ENCODE peak calls at places on chromosome 14, in ten cellular contexts. I is sigmoid colon, U is stomach, B is transverse colon, K is suprapubic skin, X is HCT116, P is HepG2, V is H1, Z is K562, C is GM12891. G is an unnamed sample.

GRCh38 chr14:35384386-35385041 is 20.0 kb downstream of the NFKBIA start:
- DNase-seq in I (peak), Z (no peak), V (no peak), P (peak), K (no peak), U (no peak), X (no peak), C (no peak), B (peak), G (no peak)

GRCh38 chr14:32366995-32367394 is 37.9 kb downstream of the AKAP6 start:
- DNase-seq in B (no peak), I (no peak), U (no peak), X (no peak), V (no peak), K (no peak), P (no peak), C (no peak), Z (no peak), G (no peak)

GRCh38 chr14:35378638-35379568 is 25.6 kb downstream of the NFKBIA start:
- DNase-seq in B (peak), C (no peak), I (no peak), U (no peak), V (no peak), K (no peak), X (no peak), Z (no peak), P (no peak), G (no peak)

GRCh38 chr14:94129111-94129757 is at the start of gene IFI27L2:
- DNase-seq in I (peak), V (peak), X (peak), Z (peak), P (peak), C (peak), B (peak), U (peak), K (peak), G (peak)

GRCh38 chr14:90426663-90427062 is 29.8 kb downstream of the CALM1 start:
- DNase-seq in K (no peak), P (no peak), V (no peak), I (peak), C (no peak), Z (no peak), U (peak), X (no peak), B (peak), G (no peak)

GRCh38 chr14:21867541-21867940 is 193.9 kb upstream of the OR4E1 start:
- DNase-seq in V (no peak), C (no peak), U (no peak), B (no peak), Z (no peak), K (no peak), X (no peak), P (no peak), I (no peak), G (no peak)

GRCh38 chr14:54348001-54348611 is 48.7 kb upstream of the CDKN3 start:
- DNase-seq in K (no peak), C (peak), U (no peak), I (no peak), V (no peak), X (peak), Z (peak), P (peak), B (no peak), G (peak)

GRCh38 chr14:33414041-33414440 is 475.4 kb downstream of the NPAS3 start:
- DNase-seq in V (no peak), B (no peak), Z (peak), I (no peak), X (no peak), K (no peak), P (no peak), C (no peak), U (no peak), G (no peak)

GRCh38 chr14:95495538-95496025 is 20.9 kb downstream of the SYNE3 start:
- DNase-seq in I (no peak), V (no peak), Z (no peak), P (no peak), U (no peak), X (no peak), B (peak), K (no peak), C (peak), G (peak)

GRCh38 chr14:87430810-87431209 is 562.2 kb downstream of the GALC start:
- DNase-seq in X (no peak), K (no peak), U (no peak), I (no peak), V (no peak), Z (no peak), B (no peak), P (peak), C (no peak), G (no peak)

GRCh38 chr14:93997082-93997481 is at the start of gene CCDC197:
- DNase-seq in V (no peak), C (no peak), P (no peak), K (no peak), I (no peak), B (no peak), X (no peak), U (no peak), Z (no peak), G (no peak)

GRCh38 chr14:101781240-101782061 is 19.9 kb downstream of the PPP2R5C start:
- DNase-seq in B (no peak), Z (no peak), I (no peak), U (no peak), C (peak), V (no peak), P (no peak), K (no peak), X (no peak), G (peak)

GRCh38 chr14:52279405-52279804 is 11.9 kb downstream of the PTGDR start:
- DNase-seq in I (no peak), V (no peak), U (no peak), X (no peak), K (no peak), B (no peak), Z (no peak), P (no peak), C (no peak), G (no peak)

GRCh38 chr14:80356413-80356812 is 145.1 kb upstream of the DIO2 start:
- DNase-seq in B (no peak), U (no peak), K (no peak), Z (no peak), P (peak), V (no peak), C (no peak), X (no peak), I (no peak), G (no peak)

GRCh38 chr14:24438198-24439095 is 4.1 kb downstream of the SDR39U1 start:
- DNase-seq in Z (no peak), I (no peak), P (no peak), U (no peak), X (no peak), V (no peak), C (no peak), K (no peak), B (no peak), G (no peak)

GRCh38 chr14:52268191-52269061 is 928 bp downstream of the PTGDR start:
- DNase-seq in C (no peak), U (no peak), Z (no peak), B (no peak), X (no peak), V (no peak), K (no peak), P (no peak), I (no peak), G (no peak)

GRCh38 chr14:51119411-51120051 is 24.6 kb upstream of the TRIM9 start:
- DNase-seq in Z (no peak), B (no peak), X (no peak), P (no peak), V (no peak), I (no peak), C (no peak), U (no peak), K (no peak), G (no peak)

GRCh38 chr14:32252030-32252670 is 49.1 kb upstream of the RNU6-8 start:
- DNase-seq in Z (peak), B (peak), C (peak), U (peak), I (peak), K (no peak), X (peak), P (peak), V (no peak), G (peak)

GRCh38 chr14:97185186-97185585 is 388.0 kb downstream of the VRK1 start:
- DNase-seq in C (no peak), U (no peak), B (no peak), Z (no peak), X (no peak), P (no peak), I (no peak), K (no peak), V (no peak), G (no peak)

GRCh38 chr14:72128629-72129028 is 196.4 kb downstream of the RGS6 start:
- DNase-seq in B (no peak), U (no peak), Z (no peak), X (no peak), K (no peak), I (no peak), P (no peak), C (no peak), V (no peak), G (no peak)

DNA sequence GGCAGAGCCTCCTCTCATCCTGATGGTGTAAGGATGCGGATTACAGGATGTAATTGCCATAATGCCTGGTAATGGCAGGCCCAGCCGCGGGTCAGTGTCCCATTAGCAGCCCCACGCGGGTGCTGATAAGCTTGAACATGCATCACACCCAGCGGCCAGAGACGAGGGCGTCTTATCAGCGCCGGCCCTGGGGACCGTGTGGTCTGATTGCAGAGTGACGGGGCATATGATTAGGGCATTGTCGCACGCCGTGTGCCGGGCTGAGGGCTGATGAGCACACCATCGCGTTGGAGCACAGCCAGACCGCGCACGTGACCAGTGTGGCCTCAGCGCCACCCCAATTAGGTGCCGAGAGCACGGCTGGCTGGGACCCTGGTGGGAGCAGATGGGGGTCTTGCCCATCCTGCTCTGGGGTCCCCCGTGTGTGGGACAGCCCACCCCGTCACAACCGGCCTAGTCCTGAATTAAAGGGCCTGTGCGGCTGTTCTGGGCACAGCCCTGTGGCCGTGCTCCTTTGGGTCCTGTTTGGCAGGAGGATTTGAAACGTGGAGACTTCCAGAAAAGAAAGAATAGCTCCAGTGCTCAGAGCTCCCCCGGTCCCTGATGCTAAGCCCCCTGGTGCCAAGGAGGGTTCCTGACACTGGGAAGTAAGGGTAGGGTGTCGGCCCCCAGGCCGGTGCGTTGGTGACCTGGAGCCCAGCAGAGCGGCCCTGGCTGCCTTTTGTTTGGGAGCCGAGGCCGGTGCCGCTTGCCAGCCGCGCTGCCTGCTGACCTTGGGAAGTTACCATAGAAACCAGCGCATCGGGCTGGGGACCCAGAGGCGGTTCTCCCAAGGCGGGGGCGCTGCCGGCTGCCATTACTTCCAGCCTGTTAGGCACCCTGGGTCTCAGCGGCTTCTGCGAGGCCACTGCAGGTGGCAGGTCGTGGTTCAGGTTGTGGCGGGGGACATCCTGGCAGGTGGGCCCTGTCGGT is 20.7 kb downstream of the KIF26A start:
- DNase-seq in I (no peak), U (peak), X (no peak), B (no peak), Z (peak), P (no peak), V (no peak), K (no peak), C (no peak), G (no peak)
- TF ChIP-seq POLR2AphosphoS5 in I (no peak), U (no peak), X (no peak), B (no peak), Z (peak), P (no peak), V (no peak), K (no peak), C (no peak), G (no peak)

DNA sequence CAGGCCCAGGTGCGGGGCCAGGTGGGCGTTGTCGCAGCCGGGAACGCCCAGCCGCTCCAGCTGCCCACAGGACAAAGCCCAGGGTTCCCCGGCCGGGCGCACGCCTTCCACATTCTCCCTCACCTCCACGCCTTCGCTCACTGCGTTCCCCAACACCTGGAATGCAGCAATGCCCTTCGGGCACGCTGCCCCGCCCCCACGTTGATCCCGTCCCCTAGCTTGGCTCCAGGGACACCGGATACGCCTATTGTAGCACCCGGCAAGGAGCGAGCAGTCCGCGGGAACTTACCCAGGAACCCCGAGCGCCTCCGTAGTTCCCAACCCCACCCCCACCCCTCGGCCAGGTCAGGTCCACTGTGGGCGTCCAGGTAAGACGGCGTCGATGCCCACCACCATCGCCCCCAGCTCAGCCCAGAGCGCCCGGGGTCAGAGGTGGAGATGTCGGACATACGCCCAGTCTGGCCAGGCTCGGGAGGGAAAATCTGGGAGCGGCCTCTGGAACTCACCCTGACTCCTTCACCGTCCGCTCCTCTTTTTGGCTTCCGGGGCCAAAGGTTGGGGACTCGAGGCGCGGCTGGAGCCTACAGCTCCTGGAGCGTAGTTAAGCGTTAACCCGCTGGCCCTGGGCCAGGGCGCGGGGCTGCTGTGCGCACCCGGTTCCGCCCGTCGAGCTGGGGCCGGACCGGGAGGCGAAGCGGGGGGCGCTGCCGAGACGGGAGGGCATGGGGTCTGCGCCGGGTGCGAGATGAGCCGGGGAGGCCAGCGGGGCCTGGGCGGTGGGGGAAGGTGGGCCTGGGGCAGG is 600 bp upstream of the CEP170B start:
- DNase-seq in C (no peak), V (peak), U (peak), X (peak), I (peak), P (peak), Z (no peak), K (no peak), B (peak), G (peak)
- TF ChIP-seq POLR2A in C (no peak), V (no peak), U (no peak), X (peak), I (no peak), P (peak), Z (no peak), K (no peak), B (peak), G (no peak)

GRCh38 chr14:30698463-30698862 is 76.3 kb downstream of the SCFD1 start:
- DNase-seq in V (no peak), K (no peak), B (no peak), P (no peak), C (no peak), X (no peak), U (no peak), I (no peak), Z (no peak), G (no peak)
- TF ChIP-seq POLR2AphosphoS5 in V (no peak), K (no peak), B (no peak), P (no peak), C (no peak), X (no peak), U (no peak), I (no peak), Z (no peak), G (no peak)

GRCh38 chr14:102979406-102979805 is 56.9 kb downstream of the AMN start:
- DNase-seq in P (no peak), Z (no peak), V (no peak), B (no peak), K (no peak), I (no peak), U (no peak), X (no peak), C (no peak), G (no peak)
- TF ChIP-seq POLR2A in P (no peak), Z (no peak), V (no peak), B (no peak), K (no peak), I (no peak), U (no peak), X (no peak), C (no peak), G (no peak)

GRCh38 chr14:61749264-61749663 is 13.0 kb upstream of the SNAPC1 start:
- DNase-seq in K (no peak), U (no peak), Z (peak), V (no peak), C (no peak), P (no peak), X (no peak), B (no peak), I (no peak), G (no peak)

GRCh38 chr14:61751475-61751989 is 10.7 kb upstream of the SNAPC1 start:
- DNase-seq in I (no peak), X (no peak), U (no peak), B (no peak), Z (no peak), K (no peak), P (no peak), V (no peak), C (no peak), G (no peak)

GRCh38 chr14:61749867-61750266 is 12.4 kb upstream of the SNAPC1 start:
- DNase-seq in U (no peak), C (no peak), V (no peak), P (peak), I (no peak), B (peak), X (no peak), K (no peak), Z (peak), G (no peak)

GRCh38 chr14:61752626-61753025 is 9.6 kb upstream of the SNAPC1 start:
- DNase-seq in P (no peak), Z (no peak), V (no peak), K (no peak), I (no peak), U (no peak), C (no peak), B (no peak), X (no peak), G (peak)

DNA sequence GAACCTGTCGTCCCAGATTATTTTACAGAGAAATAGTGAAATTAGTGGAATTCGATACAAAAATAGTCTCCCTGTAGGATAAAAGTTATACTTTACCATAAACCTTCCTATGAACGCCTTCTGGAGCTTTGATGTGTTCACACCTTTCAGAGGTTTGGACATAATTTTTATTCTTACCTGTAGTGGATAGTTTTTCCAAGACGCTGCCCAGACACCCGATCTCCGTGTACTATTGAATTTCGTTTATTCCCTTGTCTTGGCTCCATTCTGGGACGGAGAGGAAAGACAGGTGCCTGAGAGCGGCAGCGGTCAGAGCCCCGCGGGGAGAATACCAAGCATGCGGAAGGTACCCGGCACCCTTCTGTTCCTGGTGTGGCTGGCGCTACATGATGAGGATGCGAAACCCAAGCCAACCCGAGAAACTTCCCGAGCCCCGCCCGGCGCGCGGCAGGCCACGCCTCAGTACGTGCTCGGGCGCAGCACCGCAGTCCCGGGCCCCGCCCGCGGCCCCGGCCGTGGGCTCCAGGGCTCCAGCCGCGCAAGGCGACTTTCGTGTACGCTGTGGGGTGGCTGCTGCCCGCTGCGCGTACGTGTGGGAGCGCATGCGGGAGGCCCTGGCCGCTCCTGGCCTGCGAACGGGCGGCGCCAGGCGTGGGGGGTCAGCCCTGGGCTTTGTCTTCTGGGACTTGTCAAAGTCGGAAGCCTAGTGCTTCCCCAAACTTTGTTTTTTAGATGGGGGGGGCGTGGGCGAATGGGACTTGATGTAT is 11.3 kb upstream of the SNAPC1 start:
- DNase-seq in P (no peak), V (peak), Z (peak), U (peak), B (peak), C (peak), I (peak), X (peak), K (peak), G (peak)
- TF ChIP-seq POLR2AphosphoS5 in P (no peak), V (peak), Z (peak), U (peak), B (peak), C (peak), I (peak), X (peak), K (no peak), G (peak)

DNA sequence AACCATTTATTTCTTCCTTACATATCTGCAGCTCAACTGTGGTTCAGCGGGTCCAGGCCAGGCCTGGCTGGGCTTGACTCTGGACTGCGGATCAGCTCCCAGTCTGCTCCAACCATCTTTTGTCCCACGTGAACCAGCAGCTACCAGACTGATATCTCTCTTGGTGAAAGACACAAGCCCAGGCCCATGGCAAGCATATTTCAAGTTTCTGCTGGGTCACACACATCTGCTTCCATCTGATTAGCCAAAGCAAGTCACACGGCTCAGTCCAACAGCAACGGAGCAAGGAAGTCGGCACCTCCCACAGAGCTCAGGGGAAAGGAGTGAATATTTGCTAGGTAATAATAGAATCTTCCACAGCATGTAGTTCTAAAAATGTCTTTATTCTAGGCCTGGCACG is 24.7 kb upstream of the MARK3 start:
- DNase-seq in V (no peak), P (no peak), U (no peak), K (no peak), C (no peak), X (no peak), I (peak), B (no peak), Z (peak), G (no peak)
- TF ChIP-seq POLR2A in V (no peak), P (no peak), U (no peak), K (no peak), C (no peak), X (no peak), I (no peak), B (no peak), Z (no peak), G (no peak)

GRCh38 chr14:23301288-23301968 is 1.2 kb downstream of the PPP1R3E start:
- DNase-seq in B (peak), I (peak), V (peak), U (peak), P (peak), K (peak), X (peak), Z (peak), C (peak), G (peak)
- TF ChIP-seq POLR2AphosphoS5 in B (peak), I (peak), V (no peak), U (peak), P (peak), K (peak), X (peak), Z (peak), C (no peak), G (no peak)

G was measured in GM12892.